ENCODE peak calls at places on chromosomes 11 and 22, in six cellular contexts. One of them, this sample, is unnamed.

GRCh38 chr22:22789233-22789921 is 98.2 kb upstream of the IGLL5 start:
- DNase-seq in A549: no peak
- DNase-seq in HepG2: no peak
- DNase-seq in endothelial cell of umbilical vein: no peak
- DNase-seq in K562: no peak
- DNase-seq in H1: peak; percentile 11
- DNase-seq in this sample: no peak

GRCh38 chr11:6554828-6555706 is 48.3 kb downstream of the RRP8 start:
- DNase-seq in A549: no peak
- DNase-seq in HepG2: no peak
- DNase-seq in endothelial cell of umbilical vein: no peak
- DNase-seq in K562: peak; percentile 88
- DNase-seq in H1: no peak
- DNase-seq in this sample: no peak

GRCh38 chr11:44229664-44230063 is 80.3 kb downstream of the ALX4 start:
- DNase-seq in A549: no peak
- DNase-seq in HepG2: no peak
- DNase-seq in endothelial cell of umbilical vein: no peak
- DNase-seq in K562: no peak
- DNase-seq in H1: no peak
- DNase-seq in this sample: no peak

GRCh38 chr22:46696225-46696518 is 41.9 kb downstream of the CERK start:
- DNase-seq in A549: no peak
- DNase-seq in HepG2: no peak
- DNase-seq in endothelial cell of umbilical vein: no peak
- DNase-seq in K562: no peak
- DNase-seq in H1: no peak
- DNase-seq in this sample: no peak

GRCh38 chr11:115653926-115654325 is 149.7 kb upstream of the CADM1 start:
- DNase-seq in A549: no peak
- DNase-seq in HepG2: no peak
- DNase-seq in endothelial cell of umbilical vein: no peak
- DNase-seq in K562: no peak
- DNase-seq in H1: no peak
- DNase-seq in this sample: no peak

GRCh38 chr11:62708423-62709261 is 1.2 kb downstream of the GNG3 start:
- DNase-seq in A549: no peak
- DNase-seq in HepG2: no peak
- DNase-seq in endothelial cell of umbilical vein: no peak
- DNase-seq in K562: no peak
- DNase-seq in H1: peak; percentile 69
- DNase-seq in this sample: no peak

GRCh38 chr11:133835258-133836075 is 9.8 kb downstream of the SPATA19 start:
- DNase-seq in A549: peak; percentile 73
- DNase-seq in HepG2: peak; percentile 61
- DNase-seq in endothelial cell of umbilical vein: peak; percentile 43
- DNase-seq in K562: no peak
- DNase-seq in H1: peak; percentile 78
- DNase-seq in this sample: peak; percentile 81

GRCh38 chr11:113043704-113044103 is 82.5 kb downstream of the NCAM1 start:
- DNase-seq in A549: no peak
- DNase-seq in HepG2: no peak
- DNase-seq in endothelial cell of umbilical vein: no peak
- DNase-seq in K562: no peak
- DNase-seq in H1: no peak
- DNase-seq in this sample: no peak

GRCh38 chr22:48718818-48719500 is 1108.7 kb downstream of the BRD1 start:
- DNase-seq in A549: no peak
- DNase-seq in HepG2: no peak
- DNase-seq in endothelial cell of umbilical vein: no peak
- DNase-seq in K562: no peak
- DNase-seq in H1: no peak
- DNase-seq in this sample: peak; percentile 63

GRCh38 chr11:10268746-10269487 is 25.1 kb downstream of the SBF2 start:
- DNase-seq in A549: no peak
- DNase-seq in HepG2: no peak
- DNase-seq in endothelial cell of umbilical vein: no peak
- DNase-seq in K562: no peak
- DNase-seq in H1: no peak
- DNase-seq in this sample: no peak

GRCh38 chr11:77633856-77634425 is 3.7 kb downstream of the CLNS1A start:
- DNase-seq in A549: no peak
- DNase-seq in HepG2: no peak
- DNase-seq in endothelial cell of umbilical vein: no peak
- DNase-seq in K562: no peak
- DNase-seq in H1: no peak
- DNase-seq in this sample: peak; percentile 81

GRCh38 chr22:23675502-23676415 is 15.1 kb upstream of the RGL4 start:
- DNase-seq in A549: no peak
- DNase-seq in HepG2: peak; percentile 69
- DNase-seq in endothelial cell of umbilical vein: no peak
- DNase-seq in K562: no peak
- DNase-seq in H1: no peak
- DNase-seq in this sample: no peak

GRCh38 chr11:19392321-19392720 is 151.6 kb upstream of the E2F8 start:
- DNase-seq in A549: no peak
- DNase-seq in HepG2: no peak
- DNase-seq in endothelial cell of umbilical vein: no peak
- DNase-seq in K562: no peak
- DNase-seq in H1: no peak
- DNase-seq in this sample: no peak

GRCh38 chr22:45760682-45761081 is 89.0 kb downstream of the ATXN10 start:
- DNase-seq in A549: no peak
- DNase-seq in HepG2: no peak
- DNase-seq in endothelial cell of umbilical vein: no peak
- DNase-seq in K562: no peak
- DNase-seq in H1: no peak
- DNase-seq in this sample: no peak

GRCh38 chr11:35335226-35335625 is 84.1 kb downstream of the SLC1A2 start:
- DNase-seq in A549: no peak
- DNase-seq in HepG2: no peak
- DNase-seq in endothelial cell of umbilical vein: no peak
- DNase-seq in K562: no peak
- DNase-seq in H1: no peak
- DNase-seq in this sample: no peak

GRCh38 chr11:65843811-65844210 is 10.0 kb downstream of the SNX32 start:
- DNase-seq in A549: no peak
- DNase-seq in HepG2: no peak
- DNase-seq in endothelial cell of umbilical vein: no peak
- DNase-seq in K562: no peak
- DNase-seq in H1: no peak
- DNase-seq in this sample: no peak
- H3K4me3 ChIP-seq in A549: no peak overlapping the region
- H3K4me3 ChIP-seq in HepG2: no peak overlapping the region
- H3K4me3 ChIP-seq in endothelial cell of umbilical vein: no peak overlapping the region
- H3K4me3 ChIP-seq in K562: no peak overlapping the region
- H3K4me3 ChIP-seq in H1: no peak overlapping the region
- H3K4me3 ChIP-seq in this sample: no peak overlapping the region

DNA sequence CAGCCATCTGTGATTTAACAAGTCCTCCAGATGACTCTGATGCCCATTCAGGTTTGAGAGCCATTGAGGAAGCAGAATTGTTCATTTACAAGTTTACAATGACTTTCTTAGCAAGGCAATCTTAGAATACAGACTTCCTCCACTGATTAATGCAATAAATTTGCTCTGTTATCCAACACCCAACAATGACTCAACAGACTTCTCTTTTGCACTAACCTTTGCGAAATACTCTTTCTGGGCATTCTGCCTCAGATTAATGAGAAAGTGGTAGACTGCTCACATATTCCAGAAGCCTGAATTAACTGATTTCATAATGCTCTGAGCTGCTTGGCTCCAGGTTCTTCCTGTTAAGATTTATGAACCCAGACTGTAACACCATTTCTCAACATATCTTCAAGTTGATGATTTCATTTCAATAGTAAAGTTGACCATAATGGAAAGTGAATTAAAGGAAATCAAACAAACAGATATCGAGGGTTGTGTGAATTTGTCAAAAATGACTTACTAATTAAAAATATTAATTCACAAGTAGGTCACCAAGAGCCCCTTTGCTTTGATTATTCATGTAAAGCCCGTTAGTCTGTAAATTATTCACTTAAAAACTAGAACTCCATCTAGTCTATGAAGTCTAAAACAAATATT is 70.5 kb upstream of the BLID start:
- DNase-seq in A549: peak; percentile 87
- DNase-seq in HepG2: no peak
- DNase-seq in endothelial cell of umbilical vein: peak; percentile 93
- DNase-seq in K562: no peak
- DNase-seq in H1: no peak
- DNase-seq in this sample: peak; percentile 65
- TF ChIP-seq MAX in A549: no peak
- TF ChIP-seq MAX in HepG2: no peak
- TF ChIP-seq MAX in endothelial cell of umbilical vein: no peak
- TF ChIP-seq MAX in K562: no peak
- TF ChIP-seq MAX in H1: no peak
- TF ChIP-seq MAX in this sample: no peak

GRCh38 chr11:72821920-72822799 is 7.9 kb downstream of the ATG16L2 start:
- DNase-seq in A549: peak; percentile 91
- DNase-seq in HepG2: peak; percentile 54
- DNase-seq in endothelial cell of umbilical vein: peak; percentile 91
- DNase-seq in K562: peak; percentile 94
- DNase-seq in H1: peak; percentile 99
- DNase-seq in this sample: no peak
- TF ChIP-seq POLR2A in A549: peak; percentile 86
- TF ChIP-seq POLR2A in HepG2: peak; percentile 48
- TF ChIP-seq POLR2A in endothelial cell of umbilical vein: no peak
- TF ChIP-seq POLR2A in K562: peak; percentile 70
- TF ChIP-seq POLR2A in H1: peak; percentile 42
- TF ChIP-seq POLR2A in this sample: no peak

GRCh38 chr11:12110714-12111481 is 508 bp downstream of the MICAL2 start:
- DNase-seq in A549: no peak
- DNase-seq in HepG2: no peak
- DNase-seq in endothelial cell of umbilical vein: no peak
- DNase-seq in K562: no peak
- DNase-seq in H1: peak; percentile 64
- DNase-seq in this sample: peak; percentile 55

GRCh38 chr11:12112731-12113130 is 2.3 kb downstream of the MICAL2 start:
- DNase-seq in A549: no peak
- DNase-seq in HepG2: no peak
- DNase-seq in endothelial cell of umbilical vein: no peak
- DNase-seq in K562: no peak
- DNase-seq in H1: no peak
- DNase-seq in this sample: no peak

GRCh38 chr11:12113294-12113693 is 2.9 kb downstream of the MICAL2 start:
- DNase-seq in A549: no peak
- DNase-seq in HepG2: no peak
- DNase-seq in endothelial cell of umbilical vein: no peak
- DNase-seq in K562: no peak
- DNase-seq in H1: no peak
- DNase-seq in this sample: no peak

GRCh38 chr11:12111482-12112149 is 1.2 kb downstream of the MICAL2 start:
- DNase-seq in A549: no peak
- DNase-seq in HepG2: no peak
- DNase-seq in endothelial cell of umbilical vein: no peak
- DNase-seq in K562: no peak
- DNase-seq in H1: no peak
- DNase-seq in this sample: peak; percentile 32

GRCh38 chr11:12112150-12112520 is 1.7 kb downstream of the MICAL2 start:
- DNase-seq in A549: no peak
- DNase-seq in HepG2: no peak
- DNase-seq in endothelial cell of umbilical vein: no peak
- DNase-seq in K562: no peak
- DNase-seq in H1: no peak
- DNase-seq in this sample: no peak
- H3K4me3 ChIP-seq in A549: peak overlapping the region; percentile 83
- H3K4me3 ChIP-seq in HepG2: no peak overlapping the region
- H3K4me3 ChIP-seq in endothelial cell of umbilical vein: no peak overlapping the region
- H3K4me3 ChIP-seq in K562: peak overlapping the region; percentile 53
- H3K4me3 ChIP-seq in H1: no peak overlapping the region
- H3K4me3 ChIP-seq in this sample: no peak overlapping the region

GRCh38 chr11:93169143-93169542 is 28.6 kb downstream of the SLC36A4 start:
- DNase-seq in A549: no peak
- DNase-seq in HepG2: no peak
- DNase-seq in endothelial cell of umbilical vein: no peak
- DNase-seq in K562: no peak
- DNase-seq in H1: no peak
- DNase-seq in this sample: no peak

GRCh38 chr11:93166194-93166593 is 31.6 kb downstream of the SLC36A4 start:
- DNase-seq in A549: no peak
- DNase-seq in HepG2: no peak
- DNase-seq in endothelial cell of umbilical vein: no peak
- DNase-seq in K562: no peak
- DNase-seq in H1: no peak
- DNase-seq in this sample: no peak

GRCh38 chr11:93166867-93167266 is 30.9 kb downstream of the SLC36A4 start:
- DNase-seq in A549: no peak
- DNase-seq in HepG2: no peak
- DNase-seq in endothelial cell of umbilical vein: peak; percentile 18
- DNase-seq in K562: no peak
- DNase-seq in H1: no peak
- DNase-seq in this sample: peak; percentile 41

GRCh38 chr11:93169950-93170561 is 27.7 kb downstream of the SLC36A4 start:
- DNase-seq in A549: peak; percentile 37
- DNase-seq in HepG2: peak; percentile 24
- DNase-seq in endothelial cell of umbilical vein: peak; percentile 40
- DNase-seq in K562: no peak
- DNase-seq in H1: no peak
- DNase-seq in this sample: peak; percentile 17
- TF ChIP-seq MAX in A549: no peak
- TF ChIP-seq MAX in HepG2: no peak
- TF ChIP-seq MAX in endothelial cell of umbilical vein: no peak
- TF ChIP-seq MAX in K562: no peak
- TF ChIP-seq MAX in H1: no peak
- TF ChIP-seq MAX in this sample: no peak